ENCODE peak calls at places on chromosomes 13 and 19, in four cellular contexts. Q is K562, I is HepG2, J is GM12878. P is an unnamed sample.

GRCh38 chr13:42360046-42360445 is 88.1 kb downstream of the AKAP11 start:
- DNase-seq in Q (no peak), I (no peak), J (no peak), P (no peak)

GRCh38 chr13:23899555-23899954 is 2.3 kb upstream of the C1QTNF9B start:
- DNase-seq in Q (peak; percentile 13), I (peak; percentile 36), J (no peak), P (no peak)

GRCh38 chr13:109769921-109770320 is 16.5 kb downstream of the IRS2 start:
- DNase-seq in Q (no peak), I (no peak), J (no peak), P (no peak)

GRCh38 chr19:5563941-5564612 is 3.7 kb downstream of the TINCR start:
- DNase-seq in Q (no peak), I (no peak), J (no peak), P (no peak)

GRCh38 chr19:2394054-2394668 is 33.2 kb downstream of the TIMM13 start:
- DNase-seq in Q (no peak), I (peak; percentile 53), J (peak; percentile 38), P (no peak)

GRCh38 chr19:4969772-4970531 is 1.0 kb downstream of the KDM4B start:
- DNase-seq in Q (no peak), I (no peak), J (peak; percentile 27), P (no peak)

GRCh38 chr19:50387176-50387867 is 3.2 kb downstream of the POLD1 start:
- DNase-seq in Q (no peak), I (no peak), J (no peak), P (no peak)

GRCh38 chr13:102763745-102764144 is 9.8 kb downstream of the TEX30 start:
- DNase-seq in Q (no peak), I (no peak), J (no peak), P (no peak)

GRCh38 chr19:38870612-38871011 is 7.5 kb downstream of the RINL start:
- DNase-seq in Q (no peak), I (no peak), J (no peak), P (no peak)

GRCh38 chr13:23506821-23507210 is 63.4 kb upstream of the TNFRSF19 start:
- DNase-seq in Q (no peak), I (no peak), J (no peak), P (no peak)

GRCh38 chr19:42030605-42031004 is 36.6 kb upstream of the ATP1A3 start:
- DNase-seq in Q (no peak), I (no peak), J (no peak), P (no peak)

GRCh38 chr19:19304186-19304975 is 15.9 kb downstream of the SUGP1 start:
- DNase-seq in Q (peak; percentile 6), I (no peak), J (no peak), P (no peak)

GRCh38 chr13:74070065-74070464 is 64.1 kb downstream of the KLF12 start:
- DNase-seq in Q (no peak), I (no peak), J (peak; percentile 8), P (no peak)

GRCh38 chr13:50149932-50150331 is 134.7 kb downstream of the KCNRG start:
- DNase-seq in Q (peak; percentile 26), I (no peak), J (no peak), P (no peak)

GRCh38 chr19:14560776-14561108 is 11.1 kb downstream of the NDUFB7 start:
- DNase-seq in Q (no peak), I (no peak), J (no peak), P (no peak)

GRCh38 chr13:113176292-113176691 is 17.8 kb downstream of the PROZ start:
- DNase-seq in Q (no peak), I (no peak), J (no peak), P (no peak)

GRCh38 chr19:1360818-1361461 is 22.8 kb upstream of the NDUFS7 start:
- DNase-seq in Q (no peak), I (no peak), J (no peak), P (no peak)

GRCh38 chr19:47107201-47107952 is 6.2 kb downstream of the ZC3H4 start:
- DNase-seq in Q (no peak), I (peak; percentile 93), J (no peak), P (no peak)
- TF ChIP-seq TCF7 in Q (no peak), I (no peak), J (no peak), P (no peak)

DNA sequence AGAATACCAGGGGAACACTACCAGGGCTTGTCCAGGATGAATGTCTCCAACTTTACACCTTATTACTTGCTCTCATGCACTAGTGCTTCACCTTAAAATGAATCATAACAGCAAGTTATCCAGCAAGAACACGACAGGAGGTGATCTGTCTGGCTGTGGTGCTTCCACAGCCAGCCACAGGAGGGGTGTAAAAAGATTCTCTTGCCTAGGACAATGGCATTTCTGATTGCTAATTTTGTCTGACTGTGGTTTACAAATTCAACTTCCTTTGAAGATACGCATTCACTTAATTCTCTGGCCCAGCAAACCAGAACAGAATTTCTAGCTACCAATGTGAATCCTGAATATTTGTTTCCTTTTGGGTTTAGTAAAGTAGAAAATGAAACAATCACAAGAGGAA is 23.1 kb upstream of the COG3 start:
- DNase-seq in Q (no peak), I (peak; percentile 70), J (peak; percentile 60), P (no peak)
- TF ChIP-seq CBFB in Q (no peak), I (no peak), J (no peak), P (no peak)

GRCh38 chr19:7658219-7658686 is 10.6 kb upstream of the RETN start:
- DNase-seq in Q (no peak), I (no peak), J (peak; percentile 79), P (no peak)
- TF ChIP-seq TCF7 in Q (no peak), I (no peak), J (no peak), P (no peak)

DNA sequence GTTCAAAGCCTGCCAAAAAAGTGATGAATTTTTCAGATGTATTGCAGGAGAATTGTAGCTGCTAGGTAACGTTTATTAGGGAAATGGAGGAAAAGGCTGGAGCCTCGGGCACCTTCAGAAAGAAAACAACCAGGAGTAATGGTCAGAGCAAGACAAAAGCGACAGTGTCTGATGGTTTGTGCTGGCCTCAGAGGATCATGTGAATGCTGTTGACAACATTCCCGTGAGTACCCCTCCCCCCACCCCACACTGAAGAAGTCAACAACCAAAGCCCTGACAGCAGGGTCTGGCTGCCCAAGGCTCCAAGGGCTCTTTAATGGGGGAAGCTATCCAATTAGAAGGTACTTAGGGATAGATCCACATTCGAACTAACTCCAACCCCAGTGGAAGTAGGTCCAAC is 95.4 kb downstream of the OXGR1 start:
- DNase-seq in Q (no peak), I (no peak), J (no peak), P (no peak)
- TF ChIP-seq CBFB in Q (no peak), I (no peak), J (no peak), P (no peak)

GRCh38 chr13:60397693-60398437 is 845 bp downstream of the TDRD3 start:
- DNase-seq in Q (no peak), I (peak; percentile 35), J (no peak), P (peak; percentile 79)
- TF ChIP-seq TCF7 in Q (no peak), I (no peak), J (no peak), P (no peak)

DNA sequence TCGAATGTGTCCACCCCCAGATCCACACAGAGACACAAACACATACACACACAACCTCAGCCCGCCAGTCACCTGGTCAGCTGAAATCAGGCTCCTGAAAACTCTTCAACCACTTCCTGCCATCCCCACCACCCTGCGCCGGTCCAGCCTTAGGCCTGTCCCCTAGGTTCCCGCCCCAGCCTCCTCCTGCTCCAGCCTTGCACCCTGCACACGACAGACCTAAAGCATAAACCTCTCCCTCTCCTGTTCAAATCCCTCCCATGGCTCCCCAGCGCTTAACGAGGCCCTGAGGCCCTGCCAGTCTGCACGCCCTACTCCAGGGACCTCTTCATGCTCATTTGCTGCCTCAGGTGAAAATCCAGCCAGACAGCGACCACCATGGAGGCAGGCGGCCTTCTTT is 7.1 kb downstream of the PNMA8B start:
- DNase-seq in Q (no peak), I (no peak), J (no peak), P (no peak)
- TF ChIP-seq CBFB in Q (no peak), I (no peak), J (no peak), P (no peak)

DNA sequence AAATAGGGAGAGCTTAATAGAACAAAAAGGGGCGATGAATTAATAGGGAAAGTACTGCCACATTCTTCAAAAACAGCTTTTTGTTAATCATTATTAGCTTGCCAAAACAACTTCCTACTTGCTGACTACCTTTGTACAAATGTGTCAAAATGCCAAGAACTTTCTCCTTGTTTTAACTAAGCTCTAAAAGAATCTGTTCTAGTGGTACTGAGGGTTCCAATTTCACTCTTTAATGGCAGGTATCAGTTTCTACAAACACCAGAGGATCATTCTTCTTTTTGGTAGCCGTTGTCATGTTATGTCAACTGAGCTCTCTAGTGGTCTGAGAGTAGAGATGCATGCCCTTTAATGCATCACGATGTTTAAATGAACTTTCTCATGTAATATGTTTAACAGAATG is 29.4 kb upstream of the FBXL3 start:
- DNase-seq in Q (no peak), I (no peak), J (no peak), P (no peak)
- TF ChIP-seq TCF7 in Q (no peak), I (no peak), J (no peak), P (no peak)

DNA sequence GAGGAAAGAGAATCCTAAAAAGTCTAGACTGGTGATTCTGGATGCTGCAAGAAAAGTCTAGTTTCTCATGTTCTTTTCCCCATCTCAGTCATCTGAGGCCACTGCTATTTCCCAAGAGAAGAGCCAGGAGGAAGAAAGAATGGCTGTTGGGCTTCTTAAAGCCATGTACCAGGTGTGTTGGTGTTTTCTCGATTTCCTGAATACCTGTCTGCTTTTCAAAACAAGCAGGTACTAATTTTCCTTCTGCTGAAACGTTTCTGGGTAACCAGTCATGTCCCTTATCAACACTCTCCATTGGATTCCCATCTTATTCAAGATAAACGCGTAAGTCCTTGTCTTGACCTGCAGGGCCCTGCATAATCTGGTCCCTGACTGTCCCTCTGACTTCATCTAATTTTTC is 1.1 kb downstream of the ZNF570 start:
- DNase-seq in Q (no peak), I (no peak), J (no peak), P (no peak)
- TF ChIP-seq CBFB in Q (no peak), I (no peak), J (no peak), P (no peak)

DNA sequence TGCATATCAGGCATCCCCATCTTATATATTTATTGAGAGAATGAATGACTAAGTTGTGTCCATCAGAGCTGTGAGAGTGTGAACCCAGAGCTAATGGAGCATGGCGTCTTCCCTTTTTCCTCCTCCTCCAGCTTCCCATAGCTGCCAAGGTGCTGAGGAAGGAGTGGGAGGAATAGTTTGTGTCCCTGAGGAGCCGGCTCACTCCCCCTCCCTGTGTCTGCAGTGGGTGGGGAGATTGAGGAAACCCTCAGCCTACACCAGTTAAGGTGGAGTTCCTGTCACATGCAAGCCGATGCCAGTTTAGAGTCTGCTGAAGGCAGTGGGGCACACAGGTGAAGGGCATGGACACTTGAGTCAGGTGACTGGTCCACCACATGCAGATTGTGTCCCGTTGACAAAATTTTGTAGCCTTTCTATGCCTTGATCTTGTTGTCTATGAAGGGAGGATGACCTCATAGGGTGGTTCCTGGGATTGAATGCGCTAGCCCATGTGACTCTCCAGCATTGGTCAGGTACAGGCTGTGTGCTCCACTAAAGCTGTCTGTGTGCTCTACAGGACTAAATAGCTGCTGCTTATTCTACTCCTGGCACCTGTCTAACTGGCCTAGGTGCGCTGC is 47.6 kb upstream of the GPI start:
- DNase-seq in Q (peak; percentile 45), I (no peak), J (no peak), P (no peak)
- TF ChIP-seq TCF7 in Q (no peak), I (no peak), J (no peak), P (no peak)

DNA sequence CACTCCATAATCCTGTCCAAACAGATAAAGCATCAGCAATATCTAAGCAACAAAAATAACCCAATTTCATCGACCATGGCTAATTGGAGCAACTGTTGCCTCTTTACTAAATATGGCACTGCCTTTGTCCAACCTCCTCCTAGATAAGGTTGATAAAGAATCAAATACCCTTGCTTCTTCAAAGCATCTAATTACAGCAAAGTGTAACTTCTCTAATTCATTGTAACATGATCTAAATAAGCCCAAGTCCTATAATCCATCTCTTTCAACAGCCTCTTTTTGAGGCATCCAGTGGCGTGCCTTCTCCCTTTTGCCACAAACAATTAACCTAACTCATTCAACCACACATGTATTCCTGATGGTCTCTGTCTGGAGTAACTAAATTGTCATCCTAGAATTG is 81.7 kb upstream of the KLHL1 start:
- DNase-seq in Q (no peak), I (no peak), J (no peak), P (no peak)
- TF ChIP-seq CBFB in Q (no peak), I (no peak), J (no peak), P (no peak)